ENCODE peak calls at places on chromosomes 1 and 21, in six cellular contexts. K, W, P, C, Y and I are unnamed samples.
A peak's percentile ranks its signal among the peaks of the same experiment; 100 is the strongest.

GRCh38 chr1:41418868-41419583 is 57.8 kb downstream of the FOXO6 start:
- DNase-seq in C (peak; percentile 88), Y (peak; percentile 59), P (peak; percentile 67), W (no peak), K (no peak), I (no peak)

GRCh38 chr1:113995382-113995781 is 16.1 kb downstream of the OLFML3 start:
- DNase-seq in Y (no peak), C (no peak), W (no peak), P (no peak), K (no peak), I (no peak)

GRCh38 chr1:94095112-94095637 is 25.8 kb downstream of the ABCA4 start:
- DNase-seq in K (no peak), Y (peak; percentile 37), W (no peak), P (no peak), C (no peak), I (no peak)

GRCh38 chr1:67535474-67535873 is 105.3 kb upstream of the SERBP1 start:
- DNase-seq in W (peak; percentile 53), P (peak; percentile 78), C (peak; percentile 74), K (peak; percentile 39), Y (peak; percentile 50), I (peak; percentile 59)

GRCh38 chr21:40687625-40688024 is 159.3 kb downstream of the DSCAM start:
- DNase-seq in W (no peak), Y (no peak), P (no peak), K (no peak), C (no peak), I (no peak)

GRCh38 chr1:27306892-27307850 is 14.8 kb upstream of the TMEM222 start:
- DNase-seq in K (no peak), P (peak; percentile 33), Y (peak; percentile 91), C (no peak), W (no peak), I (no peak)

GRCh38 chr1:117244306-117244705 is 33.6 kb upstream of the VTCN1 start:
- DNase-seq in C (no peak), W (no peak), K (no peak), P (no peak), Y (no peak), I (peak; percentile 58)

GRCh38 chr1:39955547-39956539 is 898 bp downstream of the MFSD2A start:
- DNase-seq in P (peak; percentile 40), Y (peak; percentile 89), K (no peak), W (peak; percentile 56), C (peak; percentile 45), I (peak; percentile 11)

GRCh38 chr1:43525995-43526394 is 4.7 kb upstream of the PTPRF start:
- DNase-seq in K (no peak), P (peak; percentile 72), W (peak; percentile 10), Y (no peak), C (peak; percentile 76), I (no peak)

GRCh38 chr1:201471772-201472171 is 2.8 kb upstream of the PHLDA3 start:
- DNase-seq in W (no peak), Y (no peak), P (no peak), C (no peak), K (no peak), I (no peak)

GRCh38 chr1:89724369-89725015 is 91.6 kb downstream of the LRRC8C start:
- DNase-seq in P (no peak), C (no peak), Y (no peak), W (peak; percentile 46), K (no peak), I (no peak)

GRCh38 chr1:9440763-9441194 is 98.5 kb upstream of the SLC25A33 start:
- DNase-seq in Y (no peak), C (no peak), K (no peak), P (no peak), W (no peak), I (no peak)

GRCh38 chr1:41958015-41958673 is 39.4 kb upstream of the HIVEP3 start:
- DNase-seq in P (no peak), Y (no peak), K (no peak), C (no peak), W (no peak), I (no peak)

GRCh38 chr1:67532452-67533216 is 102.4 kb upstream of the SERBP1 start:
- DNase-seq in C (peak; percentile 69), Y (peak; percentile 77), K (no peak), P (peak; percentile 82), W (no peak), I (peak; percentile 80)

GRCh38 chr1:41319106-41319755 is 42.0 kb upstream of the FOXO6 start:
- DNase-seq in C (no peak), P (no peak), W (no peak), K (no peak), Y (no peak), I (no peak)

GRCh38 chr1:168279253-168279652 is 1.4 kb upstream of the TBX19 start:
- DNase-seq in W (no peak), K (no peak), P (no peak), Y (peak; percentile 26), C (no peak), I (no peak)

GRCh38 chr1:55402117-55402516 is 187.0 kb upstream of the USP24 start:
- DNase-seq in K (no peak), Y (no peak), W (no peak), P (no peak), C (no peak), I (no peak)

GRCh38 chr1:182493063-182493462 is 43.1 kb downstream of the RGSL1 start:
- DNase-seq in W (no peak), K (no peak), Y (no peak), C (no peak), P (no peak), I (no peak)

GRCh38 chr21:43193651-43194302 is 25.0 kb downstream of the CRYAA start:
- DNase-seq in Y (peak; percentile 52), P (no peak), K (peak; percentile 8), W (peak; percentile 28), C (peak; percentile 39), I (no peak)

GRCh38 chr1:41314376-41314775 is 46.9 kb upstream of the FOXO6 start:
- DNase-seq in P (no peak), K (no peak), C (no peak), W (no peak), Y (no peak), I (no peak)

GRCh38 chr1:167790117-167790516 is 68.3 kb downstream of the MPZL1 start:
- DNase-seq in P (no peak), K (no peak), C (no peak), Y (peak; percentile 25), W (no peak), I (no peak)

GRCh38 chr1:47192458-47193384 is 2.9 kb upstream of the PDZK1IP1 start:
- DNase-seq in K (peak; percentile 61), W (peak; percentile 72), P (peak; percentile 62), Y (peak; percentile 60), C (peak; percentile 63), I (peak; percentile 72)

GRCh38 chr1:163321311-163322305 is at the start of gene NUF2:
- DNase-seq in P (peak; percentile 99), C (peak; percentile 84), Y (peak; percentile 98), K (peak; percentile 97), W (peak; percentile 96), I (peak; percentile 99)

GRCh38 chr1:184060316-184060715 is 8.8 kb downstream of the TSEN15 start:
- DNase-seq in W (no peak), C (no peak), K (no peak), Y (no peak), P (no peak), I (no peak)

GRCh38 chr1:118973536-118974160 is 14.5 kb downstream of the TBX15 start:
- DNase-seq in C (no peak), Y (no peak), P (no peak), K (no peak), W (no peak), I (no peak)

GRCh38 chr1:234978397-234979291 is 150.0 kb downstream of the TOMM20 start:
- DNase-seq in W (no peak), P (peak; percentile 91), K (no peak), Y (peak; percentile 90), C (no peak), I (peak; percentile 60)

GRCh38 chr21:25561668-25562641 is 45.3 kb downstream of the MRPL39 start:
- DNase-seq in C (peak; percentile 44), P (peak; percentile 2), W (peak; percentile 80), K (peak; percentile 31), Y (peak; percentile 51), I (no peak)

GRCh38 chr1:6199298-6200187 is at the start of gene RPL22:
- DNase-seq in W (peak; percentile 92), Y (peak; percentile 99), P (peak; percentile 97), K (peak; percentile 92), C (peak; percentile 85), I (peak; percentile 96)

GRCh38 chr1:233211595-233211994 is 83.9 kb downstream of the PCNX2 start:
- DNase-seq in Y (no peak), K (no peak), C (no peak), W (no peak), P (peak; percentile 12), I (no peak)

GRCh38 chr1:174713796-174714195 is 266.0 kb downstream of the GPR52 start:
- DNase-seq in C (no peak), K (no peak), Y (no peak), W (no peak), P (no peak), I (peak; percentile 86)

GRCh38 chr1:1374068-1374860 is 743 bp downstream of the AURKAIP1 start:
- DNase-seq in C (no peak), P (no peak), W (no peak), K (no peak), Y (no peak), I (no peak)

GRCh38 chr1:36115200-36115669 is 9.8 kb downstream of the COL8A2 start:
- DNase-seq in W (no peak), C (no peak), K (no peak), Y (no peak), P (no peak), I (no peak)

GRCh38 chr1:2393471-2393877 is 1.8 kb downstream of the RER1 start:
- DNase-seq in K (no peak), Y (no peak), W (no peak), C (no peak), P (no peak), I (no peak)

GRCh38 chr1:239778221-239778813 is 313.4 kb upstream of the FMN2 start:
- DNase-seq in K (no peak), C (no peak), P (peak; percentile 17), Y (no peak), W (no peak), I (no peak)

GRCh38 chr1:109193653-109194590 is 19.8 kb upstream of the SARS1 start:
- DNase-seq in C (no peak), P (peak; percentile 35), W (peak; percentile 76), Y (peak; percentile 53), K (peak; percentile 34), I (peak; percentile 48)

GRCh38 chr1:185499986-185500626 is 183.1 kb upstream of the IVNS1ABP start:
- DNase-seq in P (no peak), W (no peak), C (peak; percentile 28), K (no peak), Y (no peak), I (peak; percentile 73)